ENCODE peak calls at places on chromosomes 4 and X, in ten cellular contexts. X is colonic mucosa, M is cardiac muscle cell, F is type B pancreatic cell, T is AG09309, R is breast epithelium, U is fibroblast of mammary gland, G is transverse colon, A is nephron progenitor cell, Q is bronchial epithelial cell. J is an unnamed sample.
A peak's percentile ranks its signal among the peaks of the same experiment; 100 is the strongest.

GRCh38 chr4:8198206-8198905 is 734 bp upstream of the SH3TC1 start:
- DNase-seq in X (peak; percentile 70), U (no peak), T (no peak), Q (peak; percentile 87), M (no peak), G (peak; percentile 62), R (peak; percentile 43), A (no peak), F (no peak), J (no peak)

GRCh38 chr4:186710521-186711119 is 13.0 kb downstream of the FAT1 start:
- DNase-seq in Q (no peak), A (no peak), F (no peak), X (no peak), G (no peak), R (no peak), M (no peak), U (no peak), T (no peak), J (no peak)

GRCh38 chrX:21373637-21374162 is 518 bp upstream of the CNKSR2 start:
- DNase-seq in R (no peak), U (no peak), X (peak; percentile 48), G (no peak), F (no peak), A (no peak), Q (no peak), T (no peak), M (no peak), J (no peak)

GRCh38 chrX:41981481-41982013 is 58.2 kb upstream of the CASK start:
- DNase-seq in U (no peak), G (no peak), X (no peak), F (no peak), T (no peak), Q (no peak), M (no peak), R (no peak), A (no peak), J (no peak)

GRCh38 chr4:155530290-155530689 is 136.4 kb upstream of the GUCY1A1 start:
- DNase-seq in G (no peak), F (no peak), A (no peak), U (no peak), M (no peak), X (no peak), T (no peak), R (no peak), Q (peak; percentile 90), J (no peak)

GRCh38 chrX:70030242-70030823 is 19.4 kb downstream of the AWAT2 start:
- DNase-seq in M (peak; percentile 62), R (no peak), T (no peak), A (peak; percentile 52), G (peak; percentile 13), X (peak; percentile 29), Q (peak; percentile 40), F (no peak), U (peak; percentile 69), J (no peak)

GRCh38 chr4:24382381-24382780 is 202.0 kb downstream of the DHX15 start:
- DNase-seq in F (no peak), U (peak; percentile 9), T (no peak), X (no peak), Q (peak; percentile 92), R (no peak), M (no peak), A (no peak), G (no peak), J (no peak)

GRCh38 chr4:39977489-39978377 is at the start of gene PDS5A:
- DNase-seq in R (peak; percentile 80), M (peak; percentile 95), A (peak; percentile 89), Q (peak; percentile 68), X (peak; percentile 87), T (peak; percentile 45), G (peak; percentile 91), F (peak; percentile 94), U (peak; percentile 79), J (peak; percentile 92)

GRCh38 chrX:26032141-26032917 is 105.8 kb upstream of the MAGEB18 start:
- DNase-seq in R (no peak), X (no peak), G (no peak), F (no peak), M (no peak), A (no peak), Q (no peak), U (no peak), T (no peak), J (no peak)

GRCh38 chr4:25702848-25703247 is 47.2 kb downstream of the SLC34A2 start:
- DNase-seq in X (no peak), F (no peak), G (no peak), Q (no peak), M (peak; percentile 32), U (peak; percentile 80), T (peak; percentile 43), R (no peak), A (no peak), J (no peak)

GRCh38 chrX:153387987-153388721 is 13.0 kb downstream of the PNMA6E start:
- DNase-seq in U (no peak), G (no peak), A (no peak), F (no peak), T (no peak), R (no peak), X (no peak), Q (no peak), M (no peak), J (no peak)

GRCh38 chr4:2247128-2248043 is 5.5 kb upstream of the HAUS3 start:
- DNase-seq in M (no peak), G (no peak), X (no peak), T (no peak), U (no peak), Q (no peak), R (peak; percentile 17), A (no peak), F (no peak), J (no peak)

GRCh38 chr4:41476310-41476709 is 61.6 kb upstream of the LIMCH1 start:
- DNase-seq in G (no peak), F (no peak), T (no peak), X (no peak), M (no peak), U (no peak), Q (no peak), A (no peak), R (no peak), J (no peak)

GRCh38 chr4:145681956-145682355 is 2.0 kb downstream of the C4orf51 start:
- DNase-seq in T (no peak), F (no peak), A (no peak), X (no peak), U (peak; percentile 60), M (no peak), G (no peak), R (no peak), Q (peak; percentile 19), J (no peak)

GRCh38 chr4:4330794-4331193 is 40.7 kb downstream of the ZBTB49 start:
- DNase-seq in U (no peak), Q (no peak), A (no peak), M (no peak), F (no peak), R (no peak), X (no peak), T (no peak), G (no peak), J (no peak)

GRCh38 chrX:119880552-119881437 is 9.2 kb downstream of the NDUFA1 start:
- DNase-seq in U (peak; percentile 67), M (peak; percentile 17), X (peak; percentile 24), A (peak; percentile 21), T (peak; percentile 14), Q (peak; percentile 47), G (peak; percentile 16), F (no peak), R (no peak), J (no peak)

GRCh38 chr4:42302348-42302747 is 94.9 kb upstream of the SHISA3 start:
- DNase-seq in M (peak; percentile 37), T (no peak), X (peak; percentile 30), G (no peak), U (peak; percentile 18), F (no peak), A (peak; percentile 33), R (no peak), Q (no peak), J (no peak)

GRCh38 chr4:28868831-28869230 is 1851.3 kb upstream of the PCDH7 start:
- DNase-seq in U (peak; percentile 18), Q (no peak), X (no peak), T (no peak), R (no peak), F (no peak), M (no peak), G (no peak), A (no peak), J (no peak)

GRCh38 chr4:76584235-76585152 is 149.5 kb downstream of the SHROOM3 start:
- DNase-seq in U (no peak), A (no peak), Q (no peak), T (no peak), G (no peak), F (no peak), R (no peak), M (no peak), X (no peak), J (no peak)

GRCh38 chr4:107951551-107951950 is 20.2 kb downstream of the CYP2U1 start:
- DNase-seq in T (peak; percentile 49), U (peak; percentile 60), F (no peak), Q (peak; percentile 83), M (no peak), R (no peak), G (no peak), X (no peak), A (no peak), J (no peak)

GRCh38 chrX:50067435-50068292 is 133.1 kb downstream of the AKAP4 start:
- DNase-seq in A (peak; percentile 42), R (no peak), M (peak; percentile 72), X (peak; percentile 57), F (no peak), U (peak; percentile 36), Q (peak; percentile 9), G (peak; percentile 46), T (no peak), J (peak; percentile 40)

GRCh38 chrX:109997786-109998452 is 5.0 kb upstream of the TMEM164 start:
- DNase-seq in U (no peak), A (no peak), G (no peak), F (no peak), X (no peak), R (no peak), M (no peak), T (no peak), Q (peak; percentile 5), J (no peak)
- TF ChIP-seq CTCF in U (no peak), A (no peak), G (no peak), F (no peak), X (no peak), R (no peak), M (no peak), T (no peak), Q (no peak), J (no peak)

GRCh38 chr4:73142995-73143547 is 73.6 kb upstream of the COX18 start:
- DNase-seq in U (no peak), M (no peak), R (no peak), Q (peak; percentile 10), F (no peak), T (no peak), A (no peak), G (no peak), X (no peak), J (no peak)
- TF ChIP-seq CTCF in U (no peak), M (peak; percentile 27), R (no peak), Q (no peak), F (peak; percentile 52), T (peak; percentile 26), A (peak; percentile 18), G (no peak), X (no peak), J (no peak)

GRCh38 chr4:71772592-71772991 is 11.3 kb downstream of the GC start:
- DNase-seq in A (no peak), F (no peak), T (no peak), G (no peak), R (no peak), X (no peak), M (peak; percentile 28), Q (peak; percentile 23), U (no peak), J (no peak)
- TF ChIP-seq CTCF in A (no peak), F (peak; percentile 45), T (no peak), G (no peak), R (no peak), X (peak; percentile 13), M (no peak), Q (peak; percentile 39), U (no peak), J (no peak)

GRCh38 chr4:13875160-13875559 is 247.6 kb upstream of the BOD1L1 start:
- DNase-seq in A (no peak), M (no peak), R (no peak), X (no peak), G (no peak), U (no peak), Q (no peak), F (no peak), T (no peak), J (no peak)
- TF ChIP-seq CTCF in A (no peak), M (no peak), R (no peak), X (no peak), G (no peak), U (no peak), Q (no peak), F (no peak), T (no peak), J (no peak)

J was measured in mesothelial cell of epicardium.